ENCODE peak calls at places on chromosomes 12 and 14, in seven cellular contexts. One of them, this sample, is unnamed.

GRCh38 chr14:90587252-90587910 is 190.6 kb downstream of the CALM1 start:
- DNase-seq in hepatocyte: no peak
- DNase-seq in T-helper 1 cell: no peak
- DNase-seq in GM20000: no peak
- DNase-seq in NCI-H1694 treated with DMSO at 0.1 percent for 48 hours: no peak
- DNase-seq in lower leg skin: no peak
- DNase-seq in activated naive CD4-positive, alpha-beta T cell: no peak
- DNase-seq in this sample: no peak

GRCh38 chr12:57250541-57250940 is 446 bp downstream of the STAC3 start:
- DNase-seq in hepatocyte: no peak
- DNase-seq in T-helper 1 cell: no peak
- DNase-seq in GM20000: no peak
- DNase-seq in NCI-H1694 treated with DMSO at 0.1 percent for 48 hours: no peak
- DNase-seq in lower leg skin: no peak
- DNase-seq in activated naive CD4-positive, alpha-beta T cell: no peak
- DNase-seq in this sample: no peak

GRCh38 chr14:61655777-61656176 is 39.5 kb upstream of the HIF1A start:
- DNase-seq in hepatocyte: no peak
- DNase-seq in T-helper 1 cell: no peak
- DNase-seq in GM20000: no peak
- DNase-seq in NCI-H1694 treated with DMSO at 0.1 percent for 48 hours: no peak
- DNase-seq in lower leg skin: no peak
- DNase-seq in activated naive CD4-positive, alpha-beta T cell: no peak
- DNase-seq in this sample: no peak

GRCh38 chr14:91371011-91371989 is 46.3 kb downstream of the CCDC88C start:
- DNase-seq in hepatocyte: no peak
- DNase-seq in T-helper 1 cell: no peak
- DNase-seq in GM20000: no peak
- DNase-seq in NCI-H1694 treated with DMSO at 0.1 percent for 48 hours: no peak
- DNase-seq in lower leg skin: no peak
- DNase-seq in activated naive CD4-positive, alpha-beta T cell: no peak
- DNase-seq in this sample: no peak

GRCh38 chr12:14570231-14570630 is 2.5 kb upstream of the PLBD1 start:
- DNase-seq in hepatocyte: no peak
- DNase-seq in T-helper 1 cell: no peak
- DNase-seq in GM20000: no peak
- DNase-seq in NCI-H1694 treated with DMSO at 0.1 percent for 48 hours: no peak
- DNase-seq in lower leg skin: no peak
- DNase-seq in activated naive CD4-positive, alpha-beta T cell: no peak
- DNase-seq in this sample: no peak

GRCh38 chr12:51846911-51847829 is 1.3 kb downstream of the FIGNL2 start:
- DNase-seq in hepatocyte: peak
- DNase-seq in T-helper 1 cell: no peak
- DNase-seq in GM20000: peak
- DNase-seq in NCI-H1694 treated with DMSO at 0.1 percent for 48 hours: no peak
- DNase-seq in lower leg skin: no peak
- DNase-seq in activated naive CD4-positive, alpha-beta T cell: peak
- DNase-seq in this sample: no peak

GRCh38 chr14:69684461-69685183 is 73.2 kb downstream of the SUSD6 start:
- DNase-seq in hepatocyte: no peak
- DNase-seq in T-helper 1 cell: no peak
- DNase-seq in GM20000: no peak
- DNase-seq in NCI-H1694 treated with DMSO at 0.1 percent for 48 hours: no peak
- DNase-seq in lower leg skin: no peak
- DNase-seq in activated naive CD4-positive, alpha-beta T cell: no peak
- DNase-seq in this sample: no peak

GRCh38 chr14:91748049-91748448 is 16.2 kb upstream of the CATSPERB start:
- DNase-seq in hepatocyte: no peak
- DNase-seq in T-helper 1 cell: no peak
- DNase-seq in GM20000: no peak
- DNase-seq in NCI-H1694 treated with DMSO at 0.1 percent for 48 hours: no peak
- DNase-seq in lower leg skin: no peak
- DNase-seq in activated naive CD4-positive, alpha-beta T cell: no peak
- DNase-seq in this sample: no peak

GRCh38 chr14:83842536-83842935 is 1687.4 kb upstream of the FLRT2 start:
- DNase-seq in hepatocyte: no peak
- DNase-seq in T-helper 1 cell: no peak
- DNase-seq in GM20000: no peak
- DNase-seq in NCI-H1694 treated with DMSO at 0.1 percent for 48 hours: peak
- DNase-seq in lower leg skin: no peak
- DNase-seq in activated naive CD4-positive, alpha-beta T cell: no peak
- DNase-seq in this sample: no peak

GRCh38 chr14:88798161-88798560 is 5.4 kb upstream of the EML5 start:
- DNase-seq in hepatocyte: no peak
- DNase-seq in T-helper 1 cell: no peak
- DNase-seq in GM20000: no peak
- DNase-seq in NCI-H1694 treated with DMSO at 0.1 percent for 48 hours: peak
- DNase-seq in lower leg skin: no peak
- DNase-seq in activated naive CD4-positive, alpha-beta T cell: no peak
- DNase-seq in this sample: peak

GRCh38 chr14:74572829-74573360 is 39.1 kb downstream of the LTBP2 start:
- DNase-seq in hepatocyte: no peak
- DNase-seq in T-helper 1 cell: no peak
- DNase-seq in GM20000: no peak
- DNase-seq in NCI-H1694 treated with DMSO at 0.1 percent for 48 hours: no peak
- DNase-seq in lower leg skin: no peak
- DNase-seq in activated naive CD4-positive, alpha-beta T cell: no peak
- DNase-seq in this sample: no peak

GRCh38 chr12:8018666-8019581 is 13.6 kb upstream of the FOXJ2 start:
- DNase-seq in hepatocyte: no peak
- DNase-seq in T-helper 1 cell: no peak
- DNase-seq in GM20000: peak
- DNase-seq in NCI-H1694 treated with DMSO at 0.1 percent for 48 hours: no peak
- DNase-seq in lower leg skin: no peak
- DNase-seq in activated naive CD4-positive, alpha-beta T cell: peak
- DNase-seq in this sample: no peak

GRCh38 chr14:54329082-54329695 is 67.6 kb upstream of the CDKN3 start:
- DNase-seq in hepatocyte: peak
- DNase-seq in T-helper 1 cell: no peak
- DNase-seq in GM20000: peak
- DNase-seq in NCI-H1694 treated with DMSO at 0.1 percent for 48 hours: peak
- DNase-seq in lower leg skin: peak
- DNase-seq in activated naive CD4-positive, alpha-beta T cell: no peak
- DNase-seq in this sample: peak

GRCh38 chr14:87002831-87003230 is 990.2 kb downstream of the GALC start:
- DNase-seq in hepatocyte: no peak
- DNase-seq in T-helper 1 cell: no peak
- DNase-seq in GM20000: no peak
- DNase-seq in NCI-H1694 treated with DMSO at 0.1 percent for 48 hours: peak
- DNase-seq in lower leg skin: no peak
- DNase-seq in activated naive CD4-positive, alpha-beta T cell: no peak
- DNase-seq in this sample: no peak

GRCh38 chr14:42710071-42710470 is 1103.4 kb downstream of the LRFN5 start:
- DNase-seq in hepatocyte: no peak
- DNase-seq in T-helper 1 cell: no peak
- DNase-seq in GM20000: no peak
- DNase-seq in NCI-H1694 treated with DMSO at 0.1 percent for 48 hours: no peak
- DNase-seq in lower leg skin: no peak
- DNase-seq in activated naive CD4-positive, alpha-beta T cell: no peak
- DNase-seq in this sample: no peak

GRCh38 chr14:71328183-71328582 is 420.9 kb downstream of the PCNX1 start:
- DNase-seq in hepatocyte: no peak
- DNase-seq in T-helper 1 cell: no peak
- DNase-seq in GM20000: peak
- DNase-seq in NCI-H1694 treated with DMSO at 0.1 percent for 48 hours: no peak
- DNase-seq in lower leg skin: no peak
- DNase-seq in activated naive CD4-positive, alpha-beta T cell: no peak
- DNase-seq in this sample: no peak

GRCh38 chr14:101733211-101733610 is 28.3 kb upstream of the PPP2R5C start:
- DNase-seq in hepatocyte: no peak
- DNase-seq in T-helper 1 cell: no peak
- DNase-seq in GM20000: no peak
- DNase-seq in NCI-H1694 treated with DMSO at 0.1 percent for 48 hours: no peak
- DNase-seq in lower leg skin: no peak
- DNase-seq in activated naive CD4-positive, alpha-beta T cell: no peak
- DNase-seq in this sample: no peak